ENCODE peak calls at places on chromosomes 1 and 21, in four cellular contexts. F is thoracic aorta, K is adrenal gland, D is dorsolateral prefrontal cortex. E is an unnamed sample.

GRCh38 chr1:118081387-118081786 is 103.6 kb downstream of the SPAG17 start:
- DNase-seq in F (no peak), K (no peak), D (no peak), E (no peak)

GRCh38 chr1:156642265-156643185 is 608 bp downstream of the BCAN start:
- DNase-seq in F (no peak), K (no peak), D (no peak), E (no peak)

GRCh38 chr1:71861022-71861421 is 421.3 kb downstream of the NEGR1 start:
- DNase-seq in F (no peak), K (no peak), D (no peak), E (no peak)

GRCh38 chr1:34923490-34923889 is 6.0 kb downstream of the DLGAP3 start:
- DNase-seq in F (no peak), K (no peak), D (no peak), E (no peak)

GRCh38 chr1:41537788-41538351 is 53.4 kb upstream of the EDN2 start:
- DNase-seq in F (peak; percentile 30), K (peak; percentile 82), D (no peak), E (no peak)

GRCh38 chr1:220885971-220886370 is 6.7 kb downstream of the HLX start:
- DNase-seq in F (no peak), K (no peak), D (no peak), E (no peak)

GRCh38 chr1:39653546-39654031 is 14.1 kb upstream of the HEYL start:
- DNase-seq in F (no peak), K (peak; percentile 80), D (peak; percentile 88), E (peak; percentile 60)

GRCh38 chr1:202017385-202018225 is 7.2 kb downstream of the ELF3 start:
- DNase-seq in F (no peak), K (no peak), D (no peak), E (no peak)

GRCh38 chr1:42420145-42420544 is 35.7 kb downstream of the ZMYND12 start:
- DNase-seq in F (no peak), K (no peak), D (peak; percentile 55), E (no peak)

GRCh38 chr1:178133291-178133989 is 39.5 kb downstream of the RASAL2 start:
- DNase-seq in F (no peak), K (no peak), D (no peak), E (no peak)

GRCh38 chr1:178137238-178137637 is 43.3 kb downstream of the RASAL2 start:
- DNase-seq in F (no peak), K (no peak), D (no peak), E (no peak)

DNA sequence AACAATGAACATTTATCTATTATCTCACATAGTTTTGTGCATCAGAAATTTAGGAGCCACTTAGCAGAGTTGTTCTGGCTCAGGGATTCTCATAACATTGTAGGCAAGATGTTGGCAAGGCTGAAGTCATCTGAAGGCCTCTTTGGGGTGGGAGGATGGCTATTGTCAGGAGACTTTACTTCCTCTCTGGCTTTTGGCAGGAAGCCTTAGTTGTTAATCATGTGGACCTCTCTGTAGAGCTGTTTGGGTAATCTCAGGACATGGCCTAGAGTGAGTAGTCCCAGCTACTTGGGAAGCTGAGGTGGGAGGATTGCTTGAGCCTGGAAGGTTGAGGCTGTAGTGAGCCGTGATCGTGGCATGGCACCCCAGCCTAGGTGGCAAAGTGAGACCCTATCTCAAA is 40.2 kb downstream of the RASAL2 start:
- DNase-seq in F (no peak), K (peak; percentile 44), D (no peak), E (no peak)
- H3K27ac ChIP-seq in F (no peak overlapping the region), K (no peak overlapping the region), D (no peak overlapping the region), E (no peak overlapping the region)

GRCh38 chr1:229323205-229323604 is 19.6 kb downstream of the CCSAP start:
- DNase-seq in F (no peak), K (no peak), D (no peak), E (no peak)
- H3K27ac ChIP-seq in F (no peak overlapping the region), K (no peak overlapping the region), D (no peak overlapping the region), E (no peak overlapping the region)

GRCh38 chr1:186189156-186189555 is 185.9 kb downstream of the TPR start:
- DNase-seq in F (no peak), K (no peak), D (no peak), E (no peak)
- H3K27ac ChIP-seq in F (no peak overlapping the region), K (no peak overlapping the region), D (no peak overlapping the region), E (no peak overlapping the region)

GRCh38 chr21:28078126-28078525 is 914.6 kb downstream of the LTN1 start:
- DNase-seq in F (no peak), K (no peak), D (no peak), E (no peak)
- H3K27ac ChIP-seq in F (no peak overlapping the region), K (no peak overlapping the region), D (no peak overlapping the region), E (no peak overlapping the region)

GRCh38 chr1:84841971-84842370 is 51.0 kb downstream of the LPAR3 start:
- DNase-seq in F (no peak), K (no peak), D (no peak), E (no peak)
- H3K27ac ChIP-seq in F (no peak overlapping the region), K (no peak overlapping the region), D (no peak overlapping the region), E (no peak overlapping the region)

DNA sequence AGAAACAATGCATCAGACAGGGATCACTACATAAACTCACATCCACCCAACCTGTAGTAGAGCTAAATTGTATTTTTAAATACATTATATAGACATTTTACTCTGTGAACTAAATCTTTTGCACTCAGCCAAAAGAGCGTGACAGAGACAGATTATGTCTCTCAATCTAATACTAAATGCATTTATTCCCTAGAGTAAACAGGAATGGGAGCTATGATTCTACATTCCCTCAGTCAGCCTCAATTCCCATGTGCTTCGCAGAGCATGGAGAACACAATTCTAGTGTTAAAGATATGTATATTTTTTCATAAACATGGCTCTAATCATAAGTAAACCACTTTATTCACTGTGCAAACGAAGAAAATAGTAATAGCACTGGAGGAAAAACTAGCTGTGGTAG is 16.5 kb downstream of the PIGK start:
- DNase-seq in F (no peak), K (no peak), D (no peak), E (no peak)
- H3K27ac ChIP-seq in F (no peak overlapping the region), K (no peak overlapping the region), D (no peak overlapping the region), E (no peak overlapping the region)